ENCODE peak calls at places on chromosomes 6 and 20, in five cellular contexts. W, G, J, Y and I are unnamed samples.

GRCh38 chr20:14997791-14998190 is 660.4 kb upstream of the FLRT3 start:
- DNase-seq in W (peak; percentile 73), G (no peak), J (no peak), Y (no peak), I (peak; percentile 80)

GRCh38 chr6:88266126-88266525 is 100.0 kb upstream of the CNR1 start:
- DNase-seq in W (no peak), G (no peak), J (no peak), Y (no peak), I (no peak)

GRCh38 chr6:32170294-32170693 is 5.6 kb downstream of the AGPAT1 start:
- DNase-seq in W (no peak), G (no peak), J (no peak), Y (no peak), I (no peak)

GRCh38 chr6:3355358-3356055 is 96.8 kb downstream of the PSMG4 start:
- DNase-seq in W (no peak), G (peak; percentile 65), J (no peak), Y (no peak), I (no peak)

GRCh38 chr6:3615391-3616380 is 135.8 kb downstream of the PXDC1 start:
- DNase-seq in W (no peak), G (no peak), J (no peak), Y (no peak), I (no peak)

GRCh38 chr20:23291575-23292240 is 58.9 kb upstream of the NXT1 start:
- DNase-seq in W (no peak), G (no peak), J (no peak), Y (no peak), I (no peak)

GRCh38 chr20:57693002-57693582 is 16.7 kb downstream of the PMEPA1 start:
- DNase-seq in W (no peak), G (no peak), J (no peak), Y (no peak), I (peak; percentile 99)

GRCh38 chr6:85465762-85466161 is 15.9 kb downstream of the NT5E start:
- DNase-seq in W (no peak), G (no peak), J (no peak), Y (no peak), I (no peak)

GRCh38 chr6:36272234-36272633 is 2.4 kb downstream of the PNPLA1 start:
- DNase-seq in W (no peak), G (no peak), J (no peak), Y (no peak), I (no peak)

GRCh38 chr20:22586645-22587310 is 2.4 kb upstream of the FOXA2 start:
- DNase-seq in W (peak; percentile 71), G (peak; percentile 23), J (no peak), Y (no peak), I (no peak)

GRCh38 chr6:79570802-79571367 is 33.7 kb upstream of the LCA5 start:
- DNase-seq in W (peak; percentile 38), G (no peak), J (peak; percentile 48), Y (no peak), I (no peak)

GRCh38 chr6:110996661-110997060 is 14.8 kb downstream of the RPF2 start:
- DNase-seq in W (no peak), G (no peak), J (no peak), Y (no peak), I (no peak)

GRCh38 chr6:41757268-41757667 is 10.1 kb upstream of the PGC start:
- DNase-seq in W (no peak), G (no peak), J (no peak), Y (no peak), I (no peak)

GRCh38 chr6:24721461-24722215 is 2.7 kb upstream of the C6orf62 start:
- DNase-seq in W (no peak), G (peak; percentile 87), J (peak; percentile 86), Y (no peak), I (no peak)

GRCh38 chr6:118722820-118723526 is 71.6 kb upstream of the CEP85L start:
- DNase-seq in W (no peak), G (no peak), J (peak; percentile 26), Y (no peak), I (no peak)

GRCh38 chr6:46199387-46199786 is 28.6 kb upstream of the ENPP5 start:
- DNase-seq in W (no peak), G (no peak), J (no peak), Y (no peak), I (no peak)

GRCh38 chr6:34459899-34460593 is 5.8 kb upstream of the PACSIN1 start:
- DNase-seq in W (peak; percentile 62), G (peak; percentile 48), J (peak; percentile 48), Y (no peak), I (peak; percentile 43)

GRCh38 chr6:42714098-42714761 is 8.2 kb downstream of the PRPH2 start:
- DNase-seq in W (no peak), G (no peak), J (peak; percentile 70), Y (no peak), I (peak; percentile 64)

GRCh38 chr20:44736170-44737021 is 9.3 kb upstream of the KCNK15 start:
- DNase-seq in W (peak; percentile 97), G (peak; percentile 68), J (peak; percentile 74), Y (no peak), I (peak; percentile 53)
- TF ChIP-seq CTCF in W (no peak), G (peak; percentile 21), J (no peak), Y (no peak), I (no peak)

GRCh38 chr6:166305562-166306117 is 2.6 kb downstream of the PRR18 start:
- DNase-seq in W (no peak), G (no peak), J (no peak), Y (no peak), I (no peak)

GRCh38 chr6:166304106-166304505 is 4.1 kb downstream of the PRR18 start:
- DNase-seq in W (no peak), G (no peak), J (no peak), Y (no peak), I (no peak)

GRCh38 chr6:166300357-166300987 is 7.7 kb downstream of the PRR18 start:
- DNase-seq in W (no peak), G (no peak), J (no peak), Y (no peak), I (no peak)

GRCh38 chr6:166297606-166298005 is 10.6 kb downstream of the PRR18 start:
- DNase-seq in W (no peak), G (no peak), J (no peak), Y (no peak), I (no peak)

GRCh38 chr6:166301611-166302529 is 6.3 kb downstream of the PRR18 start:
- DNase-seq in W (no peak), G (no peak), J (no peak), Y (no peak), I (peak; percentile 57)
- H3K27ac ChIP-seq in W (no peak overlapping the region), G (no peak overlapping the region), J (no peak overlapping the region), Y (no peak overlapping the region), I (no peak overlapping the region)

DNA sequence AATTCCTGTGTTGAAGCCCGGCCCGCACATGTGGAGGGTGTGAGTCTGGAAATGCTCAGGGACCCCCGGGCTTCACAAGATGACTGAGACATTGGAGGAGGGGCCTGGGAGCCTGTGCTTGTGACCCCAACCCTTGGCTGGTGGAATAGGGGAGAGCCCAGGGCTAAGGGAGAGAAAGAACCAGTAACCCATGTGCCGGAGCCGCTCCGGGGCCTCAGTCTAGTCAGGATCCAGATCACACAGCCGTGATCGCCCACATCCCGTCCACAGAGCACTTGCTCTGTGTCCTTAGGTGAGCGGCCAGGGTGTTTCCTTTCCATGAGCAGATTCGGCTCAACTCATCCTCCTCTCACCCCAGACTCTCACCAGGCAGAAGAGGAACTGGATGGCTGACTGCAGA is 152.3 kb upstream of the RPS6KA2 start:
- DNase-seq in W (no peak), G (no peak), J (no peak), Y (no peak), I (no peak)
- TF ChIP-seq CTCF in W (no peak), G (no peak), J (no peak), Y (no peak), I (no peak)

DNA sequence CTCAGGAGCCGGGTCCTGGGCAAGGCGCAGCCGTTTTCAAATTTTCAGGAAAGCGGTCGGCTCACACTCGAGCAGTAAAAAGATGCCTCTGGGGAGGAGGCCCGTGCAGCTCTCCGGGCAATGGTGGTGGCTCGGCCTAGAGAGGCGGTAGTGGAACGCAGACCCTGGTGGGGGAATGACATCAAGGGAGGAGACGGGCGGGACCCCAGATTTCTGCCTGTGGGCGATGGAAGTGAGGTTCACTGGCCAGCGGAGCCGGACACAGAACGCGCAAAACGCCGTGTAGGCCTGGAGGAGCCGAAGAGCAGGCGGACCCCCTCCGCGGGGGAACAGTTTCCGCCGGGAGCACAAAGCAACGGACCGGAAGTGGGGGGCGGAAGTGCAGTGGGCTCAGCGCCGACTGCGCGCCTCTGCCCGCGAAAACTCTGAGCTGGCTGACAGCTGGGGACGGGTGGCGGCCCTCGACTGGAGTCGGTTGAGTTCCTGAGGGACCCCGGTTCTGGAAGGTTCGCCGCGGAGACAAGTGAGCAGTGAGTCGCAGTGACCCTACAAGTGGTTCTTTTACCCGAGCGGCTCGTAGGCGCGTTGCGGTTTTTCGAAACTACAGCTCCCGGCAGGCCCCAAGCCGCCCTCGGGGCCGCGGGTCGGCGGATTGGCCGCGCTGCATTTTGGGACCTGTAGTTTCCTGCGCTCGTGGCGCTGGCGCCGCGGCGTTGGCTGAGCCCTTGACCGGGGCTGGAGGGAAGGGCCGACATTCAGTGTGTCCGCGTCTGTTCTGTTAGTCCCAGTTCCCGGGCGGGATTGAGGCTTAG is at the start of gene RTEL1:
- DNase-seq in W (peak; percentile 92), G (peak; percentile 80), J (peak; percentile 91), Y (peak; percentile 74), I (peak; percentile 74)
- H3K27ac ChIP-seq in W (peak within 1 kb of the TSS; percentile 93), G (peak within 1 kb of the TSS; percentile 82), J (peak within 1 kb of the TSS; percentile 96), Y (peak within 1 kb of the TSS; percentile 81), I (no peak within 1 kb of the TSS)

GRCh38 chr20:48623176-48623905 is 204.5 kb downstream of the PREX1 start:
- DNase-seq in W (no peak), G (no peak), J (no peak), Y (no peak), I (no peak)

GRCh38 chr20:48620112-48620485 is 207.7 kb downstream of the PREX1 start:
- DNase-seq in W (no peak), G (no peak), J (no peak), Y (no peak), I (no peak)

GRCh38 chr20:48620486-48621255 is 207.1 kb downstream of the PREX1 start:
- DNase-seq in W (peak; percentile 84), G (peak; percentile 79), J (peak; percentile 52), Y (no peak), I (peak; percentile 47)

GRCh38 chr20:48622421-48622820 is 205.4 kb downstream of the PREX1 start:
- DNase-seq in W (no peak), G (no peak), J (no peak), Y (no peak), I (no peak)

GRCh38 chr20:48621256-48622078 is 206.3 kb downstream of the PREX1 start:
- DNase-seq in W (peak; percentile 62), G (no peak), J (peak; percentile 4), Y (no peak), I (peak; percentile 62)
- TF ChIP-seq CTCF in W (peak; percentile 4), G (no peak), J (no peak), Y (no peak), I (no peak)